ENCODE peak calls at places on chromosomes 13 and 19, in four cellular contexts. One of them, this sample, is unnamed.
A peak's percentile ranks its signal among the peaks of the same experiment; 100 is the strongest.

GRCh38 chr19:4390017-4390861 is 10.1 kb downstream of the SH3GL1 start:
- DNase-seq in esophagus muscularis mucosa: no peak
- DNase-seq in fibroblast of villous mesenchyme: peak; percentile 66
- DNase-seq in foreskin fibroblast: no peak
- DNase-seq in this sample: no peak

GRCh38 chr13:27960362-27961226 is 8.5 kb downstream of the CDX2 start:
- DNase-seq in fibroblast of villous mesenchyme: peak; percentile 8
- DNase-seq in esophagus muscularis mucosa: no peak
- DNase-seq in foreskin fibroblast: no peak
- DNase-seq in this sample: no peak

GRCh38 chr19:55146648-55147218 is 2.3 kb downstream of the TNNT1 start:
- DNase-seq in fibroblast of villous mesenchyme: no peak
- DNase-seq in esophagus muscularis mucosa: no peak
- DNase-seq in foreskin fibroblast: no peak
- DNase-seq in this sample: no peak

GRCh38 chr19:15702590-15702930 is 25.3 kb upstream of the OR10H2 start:
- DNase-seq in fibroblast of villous mesenchyme: peak; percentile 57
- DNase-seq in foreskin fibroblast: peak; percentile 43
- DNase-seq in esophagus muscularis mucosa: peak; percentile 96
- DNase-seq in this sample: no peak

GRCh38 chr13:107458269-107458668 is 757.1 kb downstream of the LIG4 start:
- DNase-seq in fibroblast of villous mesenchyme: no peak
- DNase-seq in esophagus muscularis mucosa: no peak
- DNase-seq in foreskin fibroblast: no peak
- DNase-seq in this sample: no peak

GRCh38 chr13:114152285-114152645 is 19.8 kb upstream of the RASA3 start:
- DNase-seq in foreskin fibroblast: no peak
- DNase-seq in fibroblast of villous mesenchyme: no peak
- DNase-seq in esophagus muscularis mucosa: no peak
- DNase-seq in this sample: no peak

GRCh38 chr19:5534787-5535586 is 32.8 kb downstream of the TINCR start:
- DNase-seq in fibroblast of villous mesenchyme: no peak
- DNase-seq in foreskin fibroblast: no peak
- DNase-seq in esophagus muscularis mucosa: no peak
- DNase-seq in this sample: no peak

GRCh38 chr13:30499338-30499737 is 33.6 kb upstream of the HMGB1 start:
- DNase-seq in fibroblast of villous mesenchyme: no peak
- DNase-seq in esophagus muscularis mucosa: no peak
- DNase-seq in foreskin fibroblast: no peak
- DNase-seq in this sample: no peak

GRCh38 chr13:104414771-104415170 is 1348.6 kb upstream of the SLC10A2 start:
- DNase-seq in fibroblast of villous mesenchyme: no peak
- DNase-seq in foreskin fibroblast: no peak
- DNase-seq in esophagus muscularis mucosa: no peak
- DNase-seq in this sample: no peak

GRCh38 chr13:93260591-93260990 is 34.0 kb downstream of the GPC6 start:
- DNase-seq in esophagus muscularis mucosa: no peak
- DNase-seq in foreskin fibroblast: peak; percentile 36
- DNase-seq in fibroblast of villous mesenchyme: no peak
- DNase-seq in this sample: no peak

GRCh38 chr19:11995174-11995573 is 30.3 kb downstream of the ZNF763 start:
- DNase-seq in foreskin fibroblast: no peak
- DNase-seq in esophagus muscularis mucosa: no peak
- DNase-seq in fibroblast of villous mesenchyme: peak; percentile 11
- DNase-seq in this sample: no peak

GRCh38 chr19:4368128-4368820 is 24.9 kb downstream of the MPND start:
- DNase-seq in esophagus muscularis mucosa: no peak
- DNase-seq in fibroblast of villous mesenchyme: peak; percentile 37
- DNase-seq in foreskin fibroblast: no peak
- DNase-seq in this sample: no peak

GRCh38 chr13:109776575-109776974 is 9.8 kb downstream of the IRS2 start:
- DNase-seq in foreskin fibroblast: no peak
- DNase-seq in fibroblast of villous mesenchyme: no peak
- DNase-seq in esophagus muscularis mucosa: no peak
- DNase-seq in this sample: no peak

GRCh38 chr13:109770436-109770835 is 15.9 kb downstream of the IRS2 start:
- DNase-seq in foreskin fibroblast: no peak
- DNase-seq in fibroblast of villous mesenchyme: no peak
- DNase-seq in esophagus muscularis mucosa: peak; percentile 84
- DNase-seq in this sample: no peak

GRCh38 chr13:109773786-109774185 is 12.6 kb downstream of the IRS2 start:
- DNase-seq in esophagus muscularis mucosa: no peak
- DNase-seq in fibroblast of villous mesenchyme: no peak
- DNase-seq in foreskin fibroblast: no peak
- DNase-seq in this sample: no peak

GRCh38 chr13:109771926-109772325 is 14.5 kb downstream of the IRS2 start:
- DNase-seq in foreskin fibroblast: no peak
- DNase-seq in esophagus muscularis mucosa: peak; percentile 31
- DNase-seq in fibroblast of villous mesenchyme: no peak
- DNase-seq in this sample: no peak

GRCh38 chr13:109773276-109773675 is 13.1 kb downstream of the IRS2 start:
- DNase-seq in foreskin fibroblast: no peak
- DNase-seq in esophagus muscularis mucosa: peak; percentile 34
- DNase-seq in fibroblast of villous mesenchyme: no peak
- DNase-seq in this sample: no peak
- H3K4me3 ChIP-seq in foreskin fibroblast: no peak overlapping the region
- H3K4me3 ChIP-seq in esophagus muscularis mucosa: no peak overlapping the region
- H3K4me3 ChIP-seq in fibroblast of villous mesenchyme: no peak overlapping the region
- H3K4me3 ChIP-seq in this sample: no peak overlapping the region

DNA sequence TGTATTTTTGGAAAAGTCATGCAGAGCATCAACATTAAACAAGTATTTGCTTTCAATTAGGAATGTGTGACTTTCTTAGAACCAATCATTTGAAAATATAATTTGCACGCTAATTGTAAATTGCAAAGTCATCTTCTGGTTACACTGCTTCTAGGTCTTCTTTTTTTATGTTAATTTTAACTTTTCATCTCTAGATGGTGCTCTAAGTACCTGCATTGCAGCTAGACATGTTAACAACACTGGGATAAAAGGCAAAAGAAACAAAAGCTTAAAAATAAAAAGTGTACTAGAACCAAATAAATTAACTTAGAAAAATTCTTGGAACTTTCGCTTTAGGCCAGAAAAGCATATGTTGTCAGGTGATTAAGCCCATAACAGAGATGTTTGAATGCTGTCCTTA is 2758.2 kb downstream of the PCDH9 start:
- DNase-seq in foreskin fibroblast: peak; percentile 23
- DNase-seq in fibroblast of villous mesenchyme: peak; percentile 1
- DNase-seq in esophagus muscularis mucosa: no peak
- DNase-seq in this sample: peak; percentile 14
- TF ChIP-seq CTCF in foreskin fibroblast: peak; percentile 30
- TF ChIP-seq CTCF in fibroblast of villous mesenchyme: no peak
- TF ChIP-seq CTCF in esophagus muscularis mucosa: peak; percentile 37
- TF ChIP-seq CTCF in this sample: peak; percentile 38

GRCh38 chr13:50125556-50126377 is 110.5 kb downstream of the KCNRG start:
- DNase-seq in fibroblast of villous mesenchyme: peak; percentile 89
- DNase-seq in foreskin fibroblast: peak; percentile 79
- DNase-seq in esophagus muscularis mucosa: peak; percentile 99
- DNase-seq in this sample: peak; percentile 68

GRCh38 chr13:50128406-50129048 is 113.3 kb downstream of the KCNRG start:
- DNase-seq in esophagus muscularis mucosa: peak; percentile 29
- DNase-seq in fibroblast of villous mesenchyme: no peak
- DNase-seq in foreskin fibroblast: no peak
- DNase-seq in this sample: no peak

GRCh38 chr13:50127726-50128291 is 112.6 kb downstream of the KCNRG start:
- DNase-seq in esophagus muscularis mucosa: no peak
- DNase-seq in fibroblast of villous mesenchyme: no peak
- DNase-seq in foreskin fibroblast: no peak
- DNase-seq in this sample: no peak

GRCh38 chr13:50126378-50127016 is 111.3 kb downstream of the KCNRG start:
- DNase-seq in fibroblast of villous mesenchyme: peak; percentile 59
- DNase-seq in esophagus muscularis mucosa: no peak
- DNase-seq in foreskin fibroblast: peak; percentile 6
- DNase-seq in this sample: no peak

GRCh38 chr13:50127017-50127725 is 111.9 kb downstream of the KCNRG start:
- DNase-seq in fibroblast of villous mesenchyme: peak; percentile 79
- DNase-seq in foreskin fibroblast: peak; percentile 30
- DNase-seq in esophagus muscularis mucosa: no peak
- DNase-seq in this sample: no peak
- H3K4me3 ChIP-seq in fibroblast of villous mesenchyme: peak overlapping the region; percentile 56
- H3K4me3 ChIP-seq in foreskin fibroblast: peak overlapping the region; percentile 45
- H3K4me3 ChIP-seq in esophagus muscularis mucosa: peak overlapping the region; percentile 91
- H3K4me3 ChIP-seq in this sample: peak overlapping the region; percentile 0

DNA sequence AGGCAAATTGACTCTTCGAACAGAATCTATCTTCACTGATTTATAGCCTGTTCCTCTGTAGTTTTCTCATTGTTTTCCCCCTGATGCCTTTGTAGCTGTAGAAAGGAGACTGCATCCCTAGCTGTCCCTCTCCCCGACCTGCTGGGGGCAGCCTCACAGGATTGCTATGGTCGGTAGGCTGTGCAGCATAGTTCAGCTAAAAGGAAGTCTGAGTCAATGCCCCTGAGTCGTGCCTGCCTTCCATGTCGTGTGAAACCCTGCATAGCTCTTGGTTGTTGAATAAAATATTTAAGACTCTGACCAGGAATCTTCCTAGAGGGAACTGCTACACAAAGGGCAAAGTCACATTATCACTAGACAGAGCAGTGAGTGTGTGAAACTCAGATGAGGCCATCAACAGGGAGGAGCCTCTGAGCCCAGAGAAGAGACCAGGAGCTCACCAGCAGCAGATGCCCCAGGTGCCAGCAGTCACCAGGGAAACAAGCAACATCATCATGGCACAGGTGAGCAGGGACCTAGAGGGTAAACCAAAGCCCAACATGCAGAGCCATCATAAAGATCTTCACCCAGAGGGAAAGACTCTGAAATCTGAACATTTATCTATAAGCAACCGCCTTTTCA is 108.4 kb upstream of the NBEA start:
- DNase-seq in foreskin fibroblast: peak; percentile 3
- DNase-seq in fibroblast of villous mesenchyme: no peak
- DNase-seq in esophagus muscularis mucosa: no peak
- DNase-seq in this sample: no peak
- TF ChIP-seq CTCF in foreskin fibroblast: peak; percentile 24
- TF ChIP-seq CTCF in fibroblast of villous mesenchyme: no peak
- TF ChIP-seq CTCF in esophagus muscularis mucosa: no peak
- TF ChIP-seq CTCF in this sample: no peak

DNA sequence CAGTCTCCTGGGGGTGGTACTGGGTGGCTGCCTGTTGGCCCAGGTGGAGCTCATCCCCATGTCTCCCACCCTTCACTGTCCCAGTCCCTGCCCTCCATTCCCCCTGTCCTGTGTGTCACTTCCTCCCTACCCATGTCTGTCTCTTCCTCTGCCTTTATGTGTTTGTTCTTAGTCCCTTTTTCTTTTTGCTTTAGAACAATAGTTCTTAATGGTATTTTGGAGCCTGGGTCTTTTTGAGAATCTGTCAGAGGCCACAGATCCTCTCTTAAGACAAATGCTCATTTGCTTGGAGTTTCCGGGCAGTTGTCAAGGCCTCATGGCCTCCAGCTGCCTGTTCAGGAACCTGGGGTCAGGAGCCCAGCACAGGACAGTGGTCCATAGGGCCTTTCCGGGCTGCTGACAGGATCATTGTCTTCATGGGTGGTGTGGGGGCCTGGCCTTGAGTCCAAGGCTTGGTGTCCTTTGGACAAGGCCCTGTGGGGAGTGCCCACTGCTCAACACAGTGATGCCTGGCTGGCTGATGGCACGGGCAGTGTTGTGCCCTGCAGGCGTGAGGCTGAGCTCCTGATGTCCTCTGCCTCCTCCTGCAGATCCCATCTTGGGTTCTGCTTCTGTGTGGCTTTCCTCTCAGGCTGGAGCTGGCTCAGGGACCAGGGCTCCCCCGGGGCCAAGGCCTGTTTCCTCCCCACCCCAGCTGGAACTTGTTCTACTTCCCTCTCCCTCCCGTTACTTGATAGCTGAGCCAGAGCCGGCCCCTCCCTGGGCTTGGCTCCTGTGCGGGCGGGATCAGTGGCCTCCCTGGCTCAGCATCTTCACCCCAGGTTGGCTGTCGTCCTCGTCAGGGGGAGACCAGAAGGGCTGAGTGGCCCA is 3.5 kb downstream of the EGLN2 start:
- DNase-seq in esophagus muscularis mucosa: no peak
- DNase-seq in foreskin fibroblast: no peak
- DNase-seq in fibroblast of villous mesenchyme: no peak
- DNase-seq in this sample: no peak
- H3K4me3 ChIP-seq in esophagus muscularis mucosa: peak overlapping the region; percentile 46
- H3K4me3 ChIP-seq in foreskin fibroblast: peak overlapping the region; percentile 87
- H3K4me3 ChIP-seq in fibroblast of villous mesenchyme: peak overlapping the region; percentile 90
- H3K4me3 ChIP-seq in this sample: peak overlapping the region; percentile 16

GRCh38 chr19:45730389-45731288 is at the start of gene FBXO46:
- DNase-seq in esophagus muscularis mucosa: peak; percentile 99
- DNase-seq in fibroblast of villous mesenchyme: peak; percentile 99
- DNase-seq in foreskin fibroblast: peak; percentile 98
- DNase-seq in this sample: peak; percentile 94
- TF ChIP-seq CTCF in esophagus muscularis mucosa: no peak
- TF ChIP-seq CTCF in fibroblast of villous mesenchyme: peak; percentile 10
- TF ChIP-seq CTCF in foreskin fibroblast: no peak
- TF ChIP-seq CTCF in this sample: no peak

GRCh38 chr19:57363734-57364181 is 407 bp downstream of the TRAPPC2B start:
- DNase-seq in foreskin fibroblast: no peak
- DNase-seq in esophagus muscularis mucosa: no peak
- DNase-seq in fibroblast of villous mesenchyme: peak; percentile 21
- DNase-seq in this sample: no peak
- H3K4me3 ChIP-seq in foreskin fibroblast: peak overlapping the region; percentile 73
- H3K4me3 ChIP-seq in esophagus muscularis mucosa: peak overlapping the region; percentile 94
- H3K4me3 ChIP-seq in fibroblast of villous mesenchyme: peak overlapping the region; percentile 72
- H3K4me3 ChIP-seq in this sample: peak overlapping the region; percentile 63

This sample was measured in AG09309.